ENCODE peak calls at places on chromosome 22, in six cellular contexts. P, N, U, Y, F and C are unnamed samples.

GRCh38 chr22:33921576-33922181 is 1.4 kb upstream of the LARGE1 start:
- DNase-seq in P (peak), N (peak), U (no peak), Y (peak), F (no peak), C (no peak)

GRCh38 chr22:20437253-20438065 is at the start of gene SCARF2:
- DNase-seq in P (peak), N (peak), U (no peak), Y (peak), F (no peak), C (no peak)

GRCh38 chr22:19663821-19664325 is 50.4 kb upstream of the SEPTIN5 start:
- DNase-seq in P (peak), N (peak), U (peak), Y (peak), F (no peak), C (no peak)

GRCh38 chr22:25749420-25750169 is 7.6 kb downstream of the MYO18B start:
- DNase-seq in P (peak), N (no peak), U (peak), Y (no peak), F (no peak), C (no peak)

GRCh38 chr22:48382197-48382596 is 1445.5 kb downstream of the BRD1 start:
- DNase-seq in P (no peak), N (peak), U (no peak), Y (no peak), F (no peak), C (no peak)

GRCh38 chr22:36731916-36732315 is 28.4 kb upstream of the CACNG2 start:
- DNase-seq in P (no peak), N (no peak), U (no peak), Y (no peak), F (no peak), C (no peak)

GRCh38 chr22:20509344-20510047 is 2.1 kb downstream of the MED15 start:
- DNase-seq in P (peak), N (peak), U (peak), Y (peak), F (peak), C (no peak)

GRCh38 chr22:45928726-45929359 is 48.1 kb downstream of the WNT7B start:
- DNase-seq in P (no peak), N (no peak), U (no peak), Y (no peak), F (no peak), C (no peak)

GRCh38 chr22:37240941-37241320 is 3.1 kb downstream of the RAC2 start:
- DNase-seq in P (no peak), N (peak), U (no peak), Y (no peak), F (no peak), C (no peak)

GRCh38 chr22:43296279-43296902 is 46.8 kb downstream of the SCUBE1 start:
- DNase-seq in P (no peak), N (no peak), U (no peak), Y (no peak), F (no peak), C (no peak)

GRCh38 chr22:43295660-43296059 is 47.5 kb downstream of the SCUBE1 start:
- DNase-seq in P (no peak), N (no peak), U (no peak), Y (no peak), F (no peak), C (no peak)

GRCh38 chr22:43298062-43298801 is 44.9 kb downstream of the SCUBE1 start:
- DNase-seq in P (no peak), N (peak), U (no peak), Y (peak), F (no peak), C (no peak)

GRCh38 chr22:43295173-43295572 is 48.0 kb downstream of the SCUBE1 start:
- DNase-seq in P (no peak), N (no peak), U (no peak), Y (no peak), F (no peak), C (no peak)

GRCh38 chr22:43297246-43298061 is 45.7 kb downstream of the SCUBE1 start:
- DNase-seq in P (no peak), N (no peak), U (no peak), Y (no peak), F (no peak), C (no peak)
- H3K27ac ChIP-seq in P (no peak), N (peak), U (no peak), Y (no peak), F (no peak), C (no peak)

GRCh38 chr22:32621656-32622003 is 147.0 kb downstream of the FBXO7 start:
- DNase-seq in P (no peak), N (no peak), U (no peak), Y (no peak), F (no peak), C (no peak)
- H2AFZ ChIP-seq in P (no peak), N (no peak), U (peak), Y (peak), F (no peak), C (no peak)

GRCh38 chr22:47294571-47294970 is 532.1 kb downstream of the TBC1D22A start:
- DNase-seq in P (no peak), N (no peak), U (no peak), Y (no peak), F (no peak), C (no peak)
- H3K4me3 ChIP-seq in P (no peak), N (no peak), U (no peak), Y (no peak), F (no peak), C (no peak)

DNA sequence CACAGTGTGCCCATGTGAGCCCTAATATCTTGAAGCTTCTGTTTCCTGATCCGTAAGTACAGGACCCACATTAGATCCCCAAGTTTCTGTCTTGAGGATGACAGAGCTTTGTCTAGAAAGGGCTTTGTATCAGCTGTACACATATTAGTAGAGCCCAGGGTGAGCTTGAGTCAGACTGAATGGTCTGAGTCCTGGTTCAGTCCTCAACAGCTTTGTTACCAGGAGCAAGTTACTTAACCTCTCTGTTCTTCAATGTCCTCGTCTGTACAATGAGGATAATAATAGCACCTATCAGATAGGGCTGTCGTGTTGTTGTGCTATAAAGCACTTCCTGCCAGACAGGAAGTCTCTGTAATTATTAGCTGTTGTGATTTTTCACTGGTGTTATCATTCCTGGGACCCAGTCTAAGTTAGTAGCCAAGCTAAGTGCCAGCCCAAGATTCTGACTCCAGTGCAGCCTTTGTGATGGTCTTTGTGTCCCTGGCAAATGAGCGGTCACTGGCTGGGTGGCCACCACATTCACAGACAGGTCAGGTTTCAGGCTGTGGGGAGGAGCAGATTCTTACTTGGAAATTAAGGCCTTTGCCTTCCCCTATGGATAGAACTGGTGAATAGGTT is 6.8 kb downstream of the TOM1 start:
- DNase-seq in P (no peak), N (no peak), U (no peak), Y (peak), F (no peak), C (no peak)
- H3K27ac ChIP-seq in P (no peak), N (peak), U (no peak), Y (peak), F (no peak), C (no peak)

GRCh38 chr22:39174498-39175120 is 22.1 kb upstream of the CBX7 start:
- DNase-seq in P (peak), N (peak), U (peak), Y (peak), F (peak), C (peak)

GRCh38 chr22:39176673-39177455 is 24.4 kb upstream of the CBX7 start:
- DNase-seq in P (no peak), N (no peak), U (no peak), Y (peak), F (no peak), C (no peak)

GRCh38 chr22:39173787-39174497 is 21.5 kb upstream of the CBX7 start:
- DNase-seq in P (no peak), N (no peak), U (no peak), Y (peak), F (no peak), C (no peak)

GRCh38 chr22:39176067-39176621 is 23.7 kb upstream of the CBX7 start:
- DNase-seq in P (peak), N (no peak), U (no peak), Y (peak), F (peak), C (no peak)

DNA sequence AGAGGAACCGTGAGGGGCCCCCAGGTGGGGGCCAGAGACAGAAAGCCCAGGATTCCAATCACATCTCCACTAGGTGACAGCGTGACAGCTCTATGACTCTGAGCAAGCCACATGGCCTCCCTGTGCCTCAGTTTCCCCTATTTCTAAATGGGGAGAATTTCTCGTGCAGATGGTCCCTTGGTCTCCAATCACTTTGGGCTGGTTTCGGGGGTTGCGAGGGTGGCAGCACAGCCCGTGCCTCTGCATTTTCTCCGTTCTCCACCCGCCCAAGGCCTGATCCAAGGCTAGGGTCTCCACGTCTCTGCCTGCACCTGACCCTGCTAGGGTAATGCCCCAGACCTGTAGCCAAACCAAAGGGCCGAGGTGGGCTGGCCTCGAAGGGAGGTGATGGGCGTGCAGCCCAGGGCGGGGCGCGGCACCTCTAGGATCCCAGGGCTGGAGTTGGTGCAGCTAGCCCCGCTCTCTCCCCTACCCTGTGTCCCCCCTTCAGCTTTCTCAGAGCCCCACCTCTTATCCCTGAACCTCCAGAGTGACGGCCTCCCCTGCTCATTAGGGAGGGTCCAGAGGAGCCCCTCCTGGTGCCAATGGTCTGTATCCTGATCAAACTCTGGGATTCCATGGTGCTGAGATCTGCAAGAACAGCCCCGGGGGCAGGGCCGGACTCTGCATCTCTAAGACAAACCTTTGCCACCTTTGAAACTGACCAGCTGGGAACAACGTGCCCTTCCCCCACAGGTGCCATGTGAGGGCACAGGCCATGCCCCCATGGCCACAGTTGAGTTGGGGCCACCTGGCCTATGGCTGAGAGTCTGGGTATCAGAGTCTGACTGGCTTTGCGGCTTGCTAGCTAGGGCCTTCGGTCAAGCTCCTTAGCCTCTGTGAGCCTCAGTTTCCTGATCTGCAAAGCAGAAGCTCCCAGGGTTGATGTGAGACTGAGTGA is 22.9 kb upstream of the CBX7 start:
- DNase-seq in P (no peak), N (no peak), U (no peak), Y (peak), F (peak), C (no peak)
- H2AFZ ChIP-seq in P (no peak), N (no peak), U (peak), Y (peak), F (no peak), C (no peak)

DNA sequence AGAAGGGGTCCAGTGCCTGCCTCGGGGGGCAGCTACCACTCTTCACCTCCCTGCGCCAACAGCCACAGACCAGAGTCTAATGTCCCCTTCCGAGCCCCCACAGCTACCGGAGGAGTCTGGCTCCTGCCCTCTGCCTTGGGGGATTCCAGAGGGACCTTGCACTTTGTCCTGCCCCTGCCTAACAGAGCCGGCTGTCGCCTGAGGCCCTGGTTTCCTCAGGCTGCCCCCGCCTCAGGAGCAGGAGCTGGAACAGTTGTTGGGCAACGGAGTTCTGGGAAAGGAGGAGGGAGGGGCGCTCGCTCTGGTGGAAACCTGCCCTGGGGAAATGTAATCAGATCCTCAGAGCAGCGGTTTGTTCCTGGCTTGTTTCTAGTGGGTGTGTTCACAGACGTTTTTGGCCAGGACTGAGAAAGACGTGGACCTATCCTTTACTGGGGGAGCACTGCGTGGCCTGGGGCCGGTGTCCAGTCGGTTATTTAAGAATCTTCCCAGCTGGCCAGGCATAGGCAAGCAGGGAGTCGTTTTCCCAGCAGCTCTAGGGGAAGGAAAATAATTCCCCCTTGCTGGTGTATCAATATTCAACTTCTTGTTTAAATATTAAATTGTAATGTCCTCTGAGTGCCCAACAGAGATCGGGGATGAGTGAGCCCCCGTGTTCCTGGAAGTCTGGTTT is 32.3 kb downstream of the A4GALT start:
- DNase-seq in P (peak), N (peak), U (peak), Y (peak), F (peak), C (no peak)
- H3K4me3 ChIP-seq in P (no peak), N (no peak), U (no peak), Y (peak), F (peak), C (no peak)

GRCh38 chr22:24156915-24157782 is 24.1 kb upstream of the SUSD2 start:
- DNase-seq in P (peak), N (peak), U (peak), Y (peak), F (peak), C (no peak)

GRCh38 chr22:24156146-24156914 is 25.0 kb upstream of the SUSD2 start:
- DNase-seq in P (peak), N (peak), U (no peak), Y (peak), F (peak), C (no peak)

GRCh38 chr22:24159650-24160049 is 21.6 kb upstream of the SUSD2 start:
- DNase-seq in P (no peak), N (no peak), U (no peak), Y (no peak), F (no peak), C (no peak)

GRCh38 chr22:24155597-24156145 is 25.6 kb upstream of the SUSD2 start:
- DNase-seq in P (peak), N (peak), U (no peak), Y (peak), F (peak), C (no peak)

DNA sequence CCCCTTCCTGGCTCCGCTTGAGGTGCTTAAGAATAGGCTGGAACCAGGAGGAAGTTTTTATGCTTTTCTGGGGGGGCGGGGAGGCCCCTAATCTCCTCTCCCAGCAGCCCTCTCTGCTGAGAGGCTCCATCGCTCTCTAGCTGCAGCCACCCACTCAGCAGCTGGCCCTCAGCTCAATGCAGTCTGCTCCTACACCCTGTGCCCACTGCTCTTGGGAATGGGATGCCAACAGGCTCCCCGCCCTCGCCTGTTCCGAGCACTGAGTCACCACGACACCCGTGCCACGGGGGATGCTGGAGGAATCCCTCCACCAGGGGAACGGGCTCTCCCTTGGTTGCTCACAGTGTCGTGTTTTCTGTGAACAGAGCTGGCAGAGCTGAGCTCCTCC is 23.5 kb upstream of the SUSD2 start:
- DNase-seq in P (peak), N (no peak), U (no peak), Y (peak), F (no peak), C (no peak)
- H3K27ac ChIP-seq in P (no peak), N (no peak), U (no peak), Y (no peak), F (no peak), C (no peak)

GRCh38 chr22:29029202-29030000 is 32.2 kb downstream of the C22orf31 start:
- DNase-seq in P (no peak), N (no peak), U (no peak), Y (no peak), F (no peak), C (no peak)

GRCh38 chr22:29028468-29028867 is 33.2 kb downstream of the C22orf31 start:
- DNase-seq in P (no peak), N (no peak), U (no peak), Y (no peak), F (no peak), C (no peak)

GRCh38 chr22:29030618-29031235 is 30.9 kb downstream of the C22orf31 start:
- DNase-seq in P (peak), N (peak), U (peak), Y (peak), F (peak), C (no peak)

GRCh38 chr22:29031236-29031982 is 30.2 kb downstream of the C22orf31 start:
- DNase-seq in P (peak), N (peak), U (peak), Y (peak), F (peak), C (no peak)

GRCh38 chr22:29030016-29030617 is 31.5 kb downstream of the C22orf31 start:
- DNase-seq in P (peak), N (no peak), U (peak), Y (peak), F (peak), C (no peak)
- H2AFZ ChIP-seq in P (no peak), N (peak), U (peak), Y (peak), F (peak), C (peak)